ENCODE peak calls at places on chromosomes 4 and X, in four cellular contexts. D is neuronal stem cell, Q is mesenchymal stem cell, R is H1. U is an unnamed sample.

GRCh38 chrX:55490974-55491373 is 1.3 kb upstream of the USP51 start:
- DNase-seq in D (no peak), Q (no peak), R (no peak), U (no peak)

GRCh38 chrX:32137525-32137924 is 1065.7 kb upstream of the FTHL17 start:
- DNase-seq in D (peak; percentile 9), Q (peak; percentile 0), R (peak; percentile 54), U (peak; percentile 36)

GRCh38 chr4:26787461-26788340 is 72.9 kb upstream of the STIM2 start:
- DNase-seq in D (no peak), Q (peak; percentile 35), R (peak; percentile 62), U (no peak)

GRCh38 chrX:1529756-1530155 is 7.2 kb downstream of the P2RY8 start:
- DNase-seq in D (no peak), Q (no peak), R (peak; percentile 10), U (no peak)

GRCh38 chr4:15459706-15460105 is 10.0 kb upstream of the CC2D2A start:
- DNase-seq in D (no peak), Q (no peak), R (no peak), U (no peak)

GRCh38 chr4:2353222-2354107 is 65.0 kb downstream of the ZFYVE28 start:
- DNase-seq in D (no peak), Q (no peak), R (no peak), U (no peak)

GRCh38 chr4:130335417-130336194 is 1239.7 kb downstream of the C4orf33 start:
- DNase-seq in D (no peak), Q (no peak), R (no peak), U (peak; percentile 29)

GRCh38 chr4:121269001-121269400 is 104.9 kb upstream of the TNIP3 start:
- DNase-seq in D (no peak), Q (no peak), R (no peak), U (no peak)

GRCh38 chrX:70009970-70010369 is 39.8 kb downstream of the AWAT2 start:
- DNase-seq in D (no peak), Q (no peak), R (no peak), U (no peak)

GRCh38 chr4:150072906-150073714 is 5.1 kb upstream of the DCLK2 start:
- DNase-seq in D (no peak), Q (peak; percentile 69), R (no peak), U (peak; percentile 43)

GRCh38 chr4:19982556-19982955 is 269.1 kb upstream of the SLIT2 start:
- DNase-seq in D (no peak), Q (peak; percentile 79), R (no peak), U (no peak)

GRCh38 chrX:30488092-30488491 is 89.5 kb downstream of the TASL start:
- DNase-seq in D (no peak), Q (peak; percentile 2), R (no peak), U (no peak)

GRCh38 chrX:21905209-21905735 is 35.2 kb upstream of the SMS start:
- DNase-seq in D (peak; percentile 31), Q (no peak), R (no peak), U (no peak)

GRCh38 chrX:13778916-13779315 is 38.0 kb downstream of the GPM6B start:
- DNase-seq in D (no peak), Q (no peak), R (no peak), U (no peak)

GRCh38 chr4:185810746-185811508 is 1.1 kb downstream of the SORBS2 start:
- DNase-seq in D (peak; percentile 58), Q (no peak), R (no peak), U (peak; percentile 47)

GRCh38 chrX:47854474-47854873 is 17.8 kb downstream of the ZNF81 start:
- DNase-seq in D (no peak), Q (peak; percentile 12), R (peak; percentile 43), U (peak; percentile 44)

GRCh38 chr4:114103908-114104307 is 124.5 kb upstream of the ARSJ start:
- DNase-seq in D (no peak), Q (no peak), R (no peak), U (no peak)

GRCh38 chrX:72620550-72621145 is 48.0 kb upstream of the HDAC8 start:
- DNase-seq in D (no peak), Q (peak; percentile 91), R (no peak), U (peak; percentile 87)

GRCh38 chr4:99405433-99406115 is 29.6 kb downstream of the ADH7 start:
- DNase-seq in D (peak; percentile 70), Q (peak; percentile 73), R (peak; percentile 90), U (peak; percentile 53)

GRCh38 chr4:144659493-144659892 is 13.5 kb downstream of the HHIP start:
- DNase-seq in D (no peak), Q (no peak), R (no peak), U (no peak)

GRCh38 chr4:997375-998071 is 4.3 kb upstream of the SLC26A1 start:
- DNase-seq in D (no peak), Q (peak; percentile 16), R (no peak), U (no peak)

GRCh38 chr4:176539785-176540175 is 220.0 kb downstream of the SPCS3 start:
- DNase-seq in D (no peak), Q (peak; percentile 62), R (no peak), U (no peak)

GRCh38 chr4:176534566-176534965 is 214.8 kb downstream of the SPCS3 start:
- DNase-seq in D (no peak), Q (peak; percentile 83), R (no peak), U (no peak)

GRCh38 chr4:176539091-176539784 is 219.5 kb downstream of the SPCS3 start:
- DNase-seq in D (no peak), Q (no peak), R (no peak), U (no peak)

GRCh38 chr4:176540814-176541213 is 221.0 kb downstream of the SPCS3 start:
- DNase-seq in D (no peak), Q (no peak), R (no peak), U (no peak)

GRCh38 chr4:176538217-176538925 is 218.6 kb downstream of the SPCS3 start:
- DNase-seq in D (no peak), Q (peak; percentile 90), R (no peak), U (no peak)
- H3K18ac ChIP-seq in D (no peak overlapping the region), Q (no peak overlapping the region), R (no peak overlapping the region), U (no peak overlapping the region)

GRCh38 chr4:25578431-25578830 is 77.2 kb upstream of the SLC34A2 start:
- DNase-seq in D (no peak), Q (no peak), R (no peak), U (no peak)
- H3K4me3 ChIP-seq in D (no peak overlapping the region), Q (no peak overlapping the region), R (no peak overlapping the region), U (no peak overlapping the region)

DNA sequence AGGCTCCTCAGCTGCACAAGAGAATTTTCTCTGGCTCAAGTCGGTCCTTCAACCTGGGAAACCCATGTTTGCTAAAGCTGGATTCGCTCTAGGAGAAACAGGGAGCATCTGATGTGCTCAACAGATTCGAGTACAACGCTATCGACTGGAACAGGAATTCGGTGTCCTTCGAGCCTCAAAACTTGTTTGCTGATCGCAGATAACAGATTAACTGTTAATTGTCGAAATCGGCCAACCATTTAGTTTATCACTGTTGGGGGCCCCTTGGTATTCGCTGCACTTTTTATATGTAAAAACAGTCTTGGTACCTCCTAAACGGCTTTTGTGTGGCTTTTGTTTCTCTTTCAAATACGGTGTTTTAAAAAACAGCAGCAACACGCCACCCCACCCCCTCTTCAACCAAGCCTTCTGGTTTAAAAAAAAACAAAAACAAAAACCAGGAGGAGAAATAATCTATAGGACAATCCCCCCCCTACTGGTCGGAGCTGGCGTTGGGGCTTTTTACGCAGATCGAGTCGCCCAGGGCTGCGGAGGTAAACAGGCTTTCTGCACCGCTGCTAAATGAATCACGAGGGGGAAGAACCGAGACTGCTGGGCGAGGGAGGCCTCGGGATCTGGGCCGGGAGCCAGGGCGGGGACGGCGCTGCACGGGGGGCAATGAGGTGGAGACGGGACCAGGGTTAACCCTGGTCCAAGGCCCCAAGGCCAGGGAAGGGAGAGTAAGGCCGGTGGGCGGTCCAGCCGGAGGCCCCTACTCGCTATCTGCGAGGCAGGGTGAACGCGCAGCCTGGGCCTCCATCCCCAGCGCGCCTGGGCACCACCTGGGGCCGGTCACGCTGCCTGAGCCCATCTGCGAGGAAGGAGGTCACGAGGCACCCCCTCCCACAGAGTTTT is 71.7 kb upstream of the BCOR start:
- DNase-seq in D (no peak), Q (peak; percentile 93), R (peak; percentile 73), U (peak; percentile 54)
- H2BK12ac ChIP-seq in D (no peak overlapping the region), Q (peak overlapping the region; percentile 90), R (peak overlapping the region; percentile 95), U (peak overlapping the region; percentile 63)

GRCh38 chr4:42412251-42412650 is 15.0 kb downstream of the SHISA3 start:
- DNase-seq in D (no peak), Q (peak; percentile 69), R (no peak), U (peak; percentile 23)
- H3K18ac ChIP-seq in D (no peak overlapping the region), Q (no peak overlapping the region), R (no peak overlapping the region), U (no peak overlapping the region)

DNA sequence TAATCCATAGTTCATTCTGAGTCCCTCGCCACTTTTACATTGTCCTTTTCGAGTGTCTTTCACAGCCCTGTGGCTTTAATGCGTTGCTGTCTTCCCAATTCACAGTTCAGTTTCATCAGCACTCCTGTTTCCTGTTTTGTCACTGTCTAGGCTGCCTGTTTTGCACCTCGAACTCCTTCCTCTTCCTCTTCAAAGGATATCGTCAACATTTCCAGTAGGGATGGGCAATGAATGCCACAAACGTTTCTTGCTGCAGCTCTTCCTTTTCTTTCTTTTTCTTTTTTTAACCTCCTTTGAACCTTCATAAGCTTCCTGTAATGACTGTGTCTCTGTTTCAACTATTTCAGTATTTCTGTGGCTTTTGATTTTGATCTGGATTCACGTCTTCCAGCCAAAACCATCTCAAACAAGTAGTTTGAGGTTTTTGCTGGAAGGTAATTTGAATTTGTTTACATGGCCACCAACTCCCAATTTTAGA is 105.4 kb downstream of the ANXA3 start:
- DNase-seq in D (no peak), Q (no peak), R (no peak), U (no peak)
- H3K4me3 ChIP-seq in D (no peak overlapping the region), Q (no peak overlapping the region), R (no peak overlapping the region), U (no peak overlapping the region)

GRCh38 chrX:15855562-15856256 is 1.1 kb upstream of the AP1S2 start:
- DNase-seq in D (no peak), Q (peak; percentile 15), R (no peak), U (no peak)

GRCh38 chrX:15856580-15856979 is 2.0 kb upstream of the AP1S2 start:
- DNase-seq in D (no peak), Q (no peak), R (no peak), U (no peak)

GRCh38 chrX:15854080-15854655 is 445 bp downstream of the AP1S2 start:
- DNase-seq in D (peak; percentile 51), Q (peak; percentile 39), R (peak; percentile 58), U (no peak)

GRCh38 chrX:15854712-15855561 is at the start of gene AP1S2:
- DNase-seq in D (peak; percentile 86), Q (peak; percentile 92), R (peak; percentile 85), U (peak; percentile 91)

DNA sequence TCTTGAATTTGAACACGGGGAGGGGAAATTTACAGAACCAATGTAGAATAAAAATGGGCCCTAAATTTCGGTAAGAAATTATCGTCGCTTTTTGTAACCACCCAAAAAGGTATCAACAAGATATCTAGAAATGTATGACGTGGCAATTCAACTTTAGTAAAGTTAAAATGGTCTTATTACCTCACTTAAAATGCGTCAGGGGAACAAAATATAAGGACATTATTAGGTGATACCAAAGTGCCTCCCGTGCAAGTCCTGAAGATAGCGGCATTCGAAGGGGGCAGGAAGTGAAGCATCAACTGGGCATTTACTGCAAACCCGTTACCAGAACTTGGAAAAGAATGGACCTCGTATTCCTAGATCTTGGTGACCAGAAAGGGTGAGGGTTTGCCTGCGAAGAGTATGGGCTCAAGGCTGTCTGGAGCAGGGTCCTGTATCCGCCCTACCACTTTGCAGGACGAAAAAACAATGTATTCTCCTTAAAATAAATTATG is 980 bp downstream of the AP1S2 start:
- DNase-seq in D (no peak), Q (peak; percentile 25), R (no peak), U (no peak)
- H2BK12ac ChIP-seq in D (no peak overlapping the region), Q (no peak overlapping the region), R (no peak overlapping the region), U (no peak overlapping the region)

GRCh38 chr4:53809816-53810215 is 218.5 kb upstream of the LNX1 start:
- DNase-seq in D (no peak), Q (no peak), R (no peak), U (no peak)
- H3K18ac ChIP-seq in D (no peak overlapping the region), Q (no peak overlapping the region), R (no peak overlapping the region), U (no peak overlapping the region)

U was measured in trophoblast cell.